ENCODE peak calls at places on chromosomes 13 and 19, in ten cellular contexts. U is upper lobe of right lung; H is right lobe of liver; X is SK-MEL-5; J is PC-9; K is HS-5; S is CD4-positive, CD25-positive, alpha-beta regulatory T cell; P is stimulated activated CD8-positive, alpha-beta memory T cell treated with anti-CD3 and anti-CD28 coated beads, Interleukin-12 subunit alpha, Interleukin-12 subunit beta, amount 100 ng/mL, for 1 hour; R is NB4; Z is CD8-positive, alpha-beta T cell. O is an unnamed sample.

GRCh38 chr13:42396901-42397670 is 125.1 kb downstream of the AKAP11 start:
- DNase-seq in R (no peak), P (no peak), J (no peak), X (no peak), U (no peak), Z (no peak), S (no peak), H (no peak), K (no peak), O (no peak)

GRCh38 chr19:16067205-16067938 is 8.9 kb upstream of the TPM4 start:
- DNase-seq in H (peak), X (no peak), R (peak), J (peak), P (no peak), K (no peak), S (no peak), Z (no peak), U (peak), O (no peak)

GRCh38 chr13:34153428-34154180 is 335.7 kb downstream of the RFC3 start:
- DNase-seq in X (no peak), P (no peak), J (no peak), Z (no peak), H (no peak), K (no peak), U (no peak), R (no peak), S (no peak), O (no peak)

GRCh38 chr19:45884682-45885555 is 1.0 kb downstream of the IRF2BP1 start:
- DNase-seq in K (no peak), U (no peak), S (no peak), Z (no peak), J (peak), P (no peak), X (no peak), H (peak), R (peak), O (no peak)

GRCh38 chr19:29171525-29171924 is 41.4 kb downstream of the UQCRFS1 start:
- DNase-seq in R (no peak), P (no peak), K (no peak), S (no peak), J (no peak), U (no peak), X (no peak), H (no peak), Z (no peak), O (peak)

GRCh38 chr19:16001481-16002312 is 52.9 kb downstream of the OR10H4 start:
- DNase-seq in Z (no peak), U (no peak), S (peak), R (peak), J (no peak), H (no peak), K (no peak), P (no peak), X (peak), O (peak)

GRCh38 chr13:39111145-39111544 is 72.9 kb downstream of the NHLRC3 start:
- DNase-seq in R (no peak), S (no peak), P (no peak), J (no peak), X (no peak), U (no peak), Z (no peak), H (no peak), K (no peak), O (no peak)

GRCh38 chr13:44211753-44212152 is 161.9 kb upstream of the SERP2 start:
- DNase-seq in J (no peak), P (no peak), Z (no peak), H (no peak), U (no peak), S (no peak), K (no peak), X (no peak), R (no peak), O (no peak)

GRCh38 chr19:17294051-17294891 is 9.0 kb downstream of the ABHD8 start:
- DNase-seq in J (no peak), S (no peak), U (peak), P (no peak), R (peak), X (peak), Z (no peak), H (no peak), K (no peak), O (peak)

GRCh38 chr19:40576181-40576584 is 490 bp upstream of the SHKBP1 start:
- DNase-seq in H (no peak), K (no peak), U (no peak), S (no peak), J (no peak), P (no peak), X (no peak), Z (no peak), R (peak), O (no peak)

GRCh38 chr13:31477961-31478360 is 261.4 kb upstream of the RXFP2 start:
- DNase-seq in J (no peak), K (peak), P (no peak), U (no peak), H (no peak), S (no peak), Z (no peak), X (no peak), R (no peak), O (no peak)

GRCh38 chr19:1102407-1103106 is 1.2 kb upstream of the GPX4 start:
- DNase-seq in X (no peak), S (no peak), J (peak), H (no peak), U (no peak), R (peak), Z (no peak), K (peak), P (no peak), O (no peak)

GRCh38 chr19:44925114-44925891 is 10.9 kb downstream of the APOC1 start:
- DNase-seq in Z (no peak), K (no peak), P (no peak), U (peak), H (peak), R (peak), S (no peak), J (no peak), X (no peak), O (no peak)

GRCh38 chr19:55694241-55694655 is 19.2 kb downstream of the EPN1 start:
- DNase-seq in U (no peak), X (no peak), H (no peak), R (no peak), K (no peak), Z (no peak), S (no peak), J (no peak), P (no peak), O (no peak)

GRCh38 chr19:8935460-8935859 is 74.7 kb downstream of the MUC16 start:
- DNase-seq in X (no peak), S (no peak), J (peak), U (no peak), Z (no peak), K (no peak), R (no peak), P (no peak), H (no peak), O (no peak)

GRCh38 chr13:81929988-81930387 is 1589.1 kb upstream of the SPRY2 start:
- DNase-seq in S (no peak), X (peak), H (no peak), K (peak), R (peak), U (no peak), J (no peak), P (no peak), Z (no peak), O (no peak)

GRCh38 chr19:7492142-7493055 is 3.6 kb upstream of the PEX11G start:
- DNase-seq in S (no peak), R (peak), P (no peak), H (no peak), K (peak), Z (no peak), J (peak), U (no peak), X (no peak), O (no peak)

GRCh38 chr13:50905256-50905655 is 4.3 kb upstream of the RNASEH2B start:
- DNase-seq in P (no peak), K (no peak), J (no peak), U (no peak), H (no peak), X (no peak), R (no peak), S (no peak), Z (no peak), O (no peak)

GRCh38 chr13:80359459-80360297 is 18.8 kb upstream of the SPRY2 start:
- DNase-seq in S (no peak), R (peak), H (no peak), U (no peak), J (no peak), K (no peak), Z (no peak), P (no peak), X (peak), O (no peak)

GRCh38 chr13:46721054-46721453 is 75.9 kb downstream of the ESD start:
- DNase-seq in K (no peak), H (no peak), P (peak), S (peak), Z (peak), U (no peak), X (peak), R (peak), J (peak), O (peak)

GRCh38 chr13:72530471-72530870 is 197.0 kb downstream of the MZT1 start:
- DNase-seq in J (no peak), Z (no peak), H (no peak), R (no peak), K (no peak), X (no peak), P (no peak), U (no peak), S (no peak), O (no peak)

GRCh38 chr19:2149980-2150793 is 1.2 kb downstream of the AP3D1 start:
- DNase-seq in P (no peak), H (no peak), S (no peak), R (peak), U (no peak), X (no peak), Z (no peak), K (no peak), J (peak), O (no peak)

GRCh38 chr19:31118926-31119325 is 230.3 kb downstream of the TSHZ3 start:
- DNase-seq in K (no peak), H (no peak), P (no peak), Z (no peak), R (no peak), J (no peak), X (no peak), U (no peak), S (no peak), O (no peak)

GRCh38 chr19:495440-496332 is 600 bp upstream of the MADCAM1 start:
- DNase-seq in S (peak), Z (no peak), J (peak), U (peak), H (no peak), X (peak), K (no peak), R (peak), P (no peak), O (no peak)

GRCh38 chr19:28582344-28582743 is 630.6 kb downstream of the UQCRFS1 start:
- DNase-seq in H (no peak), K (no peak), R (no peak), X (no peak), J (no peak), U (no peak), Z (no peak), P (no peak), S (no peak), O (no peak)

GRCh38 chr13:36130542-36131214 is 504 bp downstream of the DCLK1 start:
- DNase-seq in K (no peak), R (no peak), H (no peak), S (no peak), Z (no peak), U (peak), J (peak), X (peak), P (no peak), O (no peak)

GRCh38 chr19:1684573-1684912 is 32.1 kb upstream of the TCF3 start:
- DNase-seq in H (no peak), X (no peak), S (no peak), J (no peak), K (no peak), P (no peak), R (no peak), U (no peak), Z (no peak), O (no peak)

GRCh38 chr13:35475960-35476943 is at the start of gene MAB21L1:
- DNase-seq in U (no peak), K (no peak), S (no peak), R (peak), Z (no peak), X (peak), J (no peak), H (no peak), P (no peak), O (no peak)

GRCh38 chr19:18091217-18091608 is 4.5 kb upstream of the IL12RB1 start:
- DNase-seq in Z (peak), R (peak), J (no peak), X (no peak), H (peak), S (peak), K (no peak), P (peak), U (peak), O (no peak)

GRCh38 chr13:99280166-99280565 is 22.0 kb upstream of the GPR18 start:
- DNase-seq in X (no peak), K (no peak), P (no peak), H (no peak), R (peak), J (no peak), U (no peak), S (no peak), Z (no peak), O (no peak)

GRCh38 chr13:20090349-20090748 is 70.5 kb downstream of the GJA3 start:
- DNase-seq in Z (no peak), X (peak), J (no peak), H (no peak), P (no peak), S (no peak), R (peak), K (no peak), U (no peak), O (no peak)

GRCh38 chr19:39813264-39813998 is 20.5 kb downstream of the DYRK1B start:
- DNase-seq in S (no peak), H (no peak), J (no peak), K (no peak), P (no peak), U (no peak), R (no peak), X (no peak), Z (no peak), O (no peak)

GRCh38 chr19:17159466-17160393 is 55.4 kb upstream of the USE1 start:
- DNase-seq in J (no peak), X (no peak), U (no peak), P (no peak), K (no peak), H (no peak), S (no peak), Z (no peak), R (no peak), O (no peak)